ENCODE peak calls at places on chromosome 17, in ten cellular contexts. M is cardiac fibroblast, R is cardiac muscle cell, G is AG04450, N is body of pancreas, W is DND-41, K is HFF-Myc, F is ovary, Z is lower leg skin, U is GM12864. A is an unnamed sample.

GRCh38 chr17:40980594-40980993 is 3.5 kb downstream of the KRT40 start:
- DNase-seq in G (no peak), Z (no peak), W (no peak), N (peak; percentile 20), U (no peak), K (no peak), M (peak; percentile 6), F (no peak), R (peak; percentile 73), A (peak; percentile 12)

GRCh38 chr17:13480877-13481276 is 120.9 kb downstream of the HS3ST3A1 start:
- DNase-seq in F (no peak), G (no peak), M (no peak), Z (no peak), N (no peak), K (no peak), U (no peak), R (no peak), W (no peak), A (no peak)

GRCh38 chr17:44115585-44116415 is 7.6 kb downstream of the HDAC5 start:
- DNase-seq in G (no peak), Z (no peak), M (peak; percentile 57), K (no peak), F (peak; percentile 67), R (peak; percentile 54), N (peak; percentile 44), U (no peak), W (peak; percentile 38), A (no peak)

GRCh38 chr17:5619088-5619740 is 34.9 kb upstream of the NLRP1 start:
- DNase-seq in K (no peak), U (no peak), G (no peak), F (no peak), Z (no peak), W (no peak), N (no peak), M (no peak), R (no peak), A (no peak)

GRCh38 chr17:66508896-66509843 is 206.8 kb downstream of the PRKCA start:
- DNase-seq in N (peak; percentile 77), W (no peak), F (no peak), U (no peak), G (peak; percentile 59), K (no peak), Z (no peak), M (peak; percentile 77), R (no peak), A (no peak)

GRCh38 chr17:17087424-17088103 is 45.3 kb downstream of the MPRIP start:
- DNase-seq in G (no peak), N (peak; percentile 43), U (no peak), F (peak; percentile 21), W (no peak), R (no peak), M (no peak), K (no peak), Z (no peak), A (no peak)

GRCh38 chr17:50218771-50219315 is 17.4 kb upstream of the COL1A1 start:
- DNase-seq in F (no peak), R (no peak), M (peak; percentile 92), Z (peak; percentile 17), G (peak; percentile 89), U (no peak), N (no peak), W (no peak), K (no peak), A (peak; percentile 96)

GRCh38 chr17:76909971-76910760 is 42.0 kb downstream of the MGAT5B start:
- DNase-seq in R (peak; percentile 92), U (no peak), Z (no peak), N (peak; percentile 58), G (no peak), K (no peak), W (peak; percentile 78), F (peak; percentile 68), M (peak; percentile 40), A (peak; percentile 16)

GRCh38 chr17:55154101-55154500 is 110.7 kb upstream of the HLF start:
- DNase-seq in W (no peak), N (no peak), K (no peak), Z (no peak), F (no peak), G (no peak), U (no peak), M (no peak), R (no peak), A (no peak)

GRCh38 chr17:32503251-32504165 is 16.7 kb downstream of the CDK5R1 start:
- DNase-seq in K (no peak), Z (no peak), M (no peak), R (no peak), G (no peak), U (peak; percentile 96), W (peak; percentile 82), F (no peak), N (no peak), A (no peak)

GRCh38 chr17:13940858-13941665 is 128.2 kb upstream of the COX10 start:
- DNase-seq in W (no peak), U (no peak), M (peak; percentile 15), G (no peak), R (no peak), Z (no peak), K (no peak), N (no peak), F (no peak), A (no peak)

GRCh38 chr17:59783221-59784016 is 76.0 kb downstream of the VMP1 start:
- DNase-seq in R (no peak), N (no peak), F (no peak), U (no peak), Z (no peak), W (no peak), M (peak; percentile 67), G (no peak), K (no peak), A (no peak)

GRCh38 chr17:82234211-82235055 is 5.6 kb downstream of the SLC16A3 start:
- DNase-seq in U (no peak), W (no peak), K (no peak), M (no peak), F (no peak), R (no peak), N (no peak), Z (no peak), G (no peak), A (no peak)

GRCh38 chr17:10357768-10358167 is 15.0 kb downstream of the MYH13 start:
- DNase-seq in F (no peak), M (no peak), W (peak; percentile 37), U (no peak), K (no peak), G (no peak), R (no peak), Z (no peak), N (peak; percentile 44), A (no peak)

GRCh38 chr17:45408611-45409421 is 23.9 kb downstream of the ARHGAP27 start:
- DNase-seq in U (no peak), Z (no peak), R (peak; percentile 41), N (no peak), K (no peak), F (no peak), G (no peak), M (no peak), W (no peak), A (no peak)
- H3K4me3 ChIP-seq in U (peak overlapping the region; percentile 76), Z (no peak overlapping the region), R (no peak overlapping the region), N (no peak overlapping the region), K (no peak overlapping the region), F (no peak overlapping the region), G (no peak overlapping the region), M (no peak overlapping the region), W (peak overlapping the region; percentile 97), A (no peak overlapping the region)

GRCh38 chr17:35132099-35132498 is 10.0 kb downstream of the NLE1 start:
- DNase-seq in Z (no peak), F (no peak), U (no peak), K (no peak), M (no peak), W (no peak), G (no peak), R (no peak), N (no peak), A (no peak)

GRCh38 chr17:35129973-35130351 is 8.5 kb downstream of the FNDC8 start:
- DNase-seq in R (no peak), W (no peak), U (no peak), M (no peak), N (no peak), F (no peak), G (no peak), Z (no peak), K (no peak), A (no peak)

GRCh38 chr17:35127751-35128514 is 6.5 kb downstream of the FNDC8 start:
- DNase-seq in U (no peak), G (peak; percentile 96), W (no peak), Z (peak; percentile 48), F (no peak), M (peak; percentile 94), R (no peak), N (peak; percentile 19), K (peak; percentile 45), A (no peak)

GRCh38 chr17:35129154-35129972 is 7.9 kb downstream of the FNDC8 start:
- DNase-seq in N (no peak), M (peak; percentile 40), U (no peak), F (no peak), K (no peak), G (no peak), W (no peak), R (no peak), Z (no peak), A (no peak)

GRCh38 chr17:35130392-35130791 is 9.0 kb downstream of the FNDC8 start:
- DNase-seq in N (no peak), K (no peak), F (no peak), W (no peak), U (no peak), R (no peak), G (no peak), M (no peak), Z (no peak), A (no peak)
- TF ChIP-seq CTCF in N (no peak), K (no peak), F (no peak), W (no peak), U (no peak), R (no peak), G (no peak), M (no peak), Z (no peak), A (no peak)

DNA sequence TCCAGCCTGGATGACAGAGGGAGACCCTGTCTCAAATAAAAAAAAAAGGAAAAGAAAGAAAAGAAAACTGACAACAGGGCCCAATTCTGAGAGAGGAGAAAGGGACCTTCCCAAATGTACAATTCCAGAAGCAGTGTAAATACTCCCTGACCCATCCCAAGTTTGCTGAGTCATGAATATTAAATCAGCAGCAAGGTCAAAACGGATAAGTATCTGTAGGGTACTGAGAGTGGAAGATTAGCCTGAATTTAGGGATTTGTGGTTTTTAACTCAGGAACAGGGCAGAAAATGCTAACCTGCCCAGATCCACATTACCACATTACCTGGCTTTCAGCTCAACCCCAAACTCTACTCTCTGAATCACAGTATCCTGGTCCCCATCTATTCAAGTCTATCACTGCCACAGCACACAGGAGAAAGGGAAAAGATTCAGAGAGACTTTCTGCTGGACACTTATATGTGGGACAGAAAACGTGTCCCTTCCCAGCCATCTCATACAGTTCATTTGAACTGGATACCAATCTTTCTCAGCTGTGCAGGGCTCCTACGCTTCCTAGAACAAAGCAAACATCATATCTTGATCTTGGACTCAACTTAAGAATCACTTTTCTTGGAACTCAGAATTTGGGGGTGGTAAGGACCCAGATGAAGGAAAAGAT is 2.9 kb downstream of the FXR2 start:
- DNase-seq in U (no peak), R (no peak), K (no peak), G (no peak), N (no peak), F (no peak), M (no peak), W (no peak), Z (no peak), A (no peak)
- H3K4me3 ChIP-seq in U (no peak overlapping the region), R (no peak overlapping the region), K (peak overlapping the region; percentile 88), G (peak overlapping the region; percentile 33), N (no peak overlapping the region), F (no peak overlapping the region), M (no peak overlapping the region), W (peak overlapping the region; percentile 16), Z (no peak overlapping the region), A (peak overlapping the region; percentile 10)

GRCh38 chr17:29145289-29146058 is 34.7 kb downstream of the MYO18A start:
- DNase-seq in R (peak; percentile 82), W (peak; percentile 82), M (peak; percentile 89), G (no peak), K (no peak), F (peak; percentile 63), N (peak; percentile 77), Z (no peak), U (peak; percentile 70), A (peak; percentile 70)
- TF ChIP-seq CTCF in R (peak; percentile 74), W (peak; percentile 86), M (peak; percentile 76), G (peak; percentile 79), K (peak; percentile 57), F (peak; percentile 56), N (peak; percentile 41), Z (no peak), U (peak; percentile 83), A (peak; percentile 80)

A was measured in astrocyte of the cerebellum.